ENCODE peak calls at places on chromosome 4, in four cellular contexts. K is CD8-positive, alpha-beta T cell; E is tibial nerve; J is right cardiac atrium. N is an unnamed sample.

GRCh38 chr4:158914178-158914577 is 145.4 kb downstream of the FNIP2 start:
- DNase-seq in K (no peak), J (no peak), E (no peak), N (no peak)

GRCh38 chr4:163273922-163274321 is 58.5 kb downstream of the NPY1R start:
- DNase-seq in J (no peak), K (no peak), E (no peak), N (no peak)

GRCh38 chr4:149426461-149426860 is 389.2 kb downstream of the IQCM start:
- DNase-seq in J (no peak), K (no peak), E (no peak), N (no peak)

GRCh38 chr4:53591372-53591892 is at the start of gene LNX1:
- DNase-seq in K (no peak), J (no peak), E (no peak), N (peak; percentile 80)

GRCh38 chr4:188002751-188003150 is 7.2 kb downstream of the ZFP42 start:
- DNase-seq in E (no peak), K (no peak), J (no peak), N (no peak)

GRCh38 chr4:168643083-168643795 is 146.4 kb downstream of the PALLD start:
- DNase-seq in J (no peak), K (no peak), E (no peak), N (no peak)

GRCh38 chr4:30722092-30722915 is 2.1 kb downstream of the PCDH7 start:
- DNase-seq in K (no peak), E (no peak), J (peak; percentile 42), N (no peak)

GRCh38 chr4:169634975-169635374 is 14.6 kb downstream of the CLCN3 start:
- DNase-seq in J (no peak), K (no peak), E (no peak), N (no peak)

GRCh38 chr4:139207873-139208403 is 30.9 kb upstream of the ELF2 start:
- DNase-seq in J (no peak), K (no peak), E (peak; percentile 7), N (peak; percentile 65)

GRCh38 chr4:6647582-6648230 is 7.2 kb downstream of the MRFAP1 start:
- DNase-seq in J (no peak), E (no peak), K (no peak), N (no peak)

GRCh38 chr4:3436798-3437581 is 4.8 kb upstream of the HGFAC start:
- DNase-seq in K (no peak), E (no peak), J (peak; percentile 58), N (no peak)

GRCh38 chr4:53895137-53895536 is 169.3 kb downstream of the CHIC2 start:
- DNase-seq in K (no peak), J (no peak), E (no peak), N (no peak)

GRCh38 chr4:159341486-159341885 is 238.6 kb downstream of the RAPGEF2 start:
- DNase-seq in J (no peak), E (no peak), K (no peak), N (no peak)

GRCh38 chr4:171966356-171966755 is 153.2 kb downstream of the GALNTL6 start:
- DNase-seq in E (no peak), J (no peak), K (no peak), N (no peak)

GRCh38 chr4:91621446-91621845 is 682.3 kb upstream of the GRID2 start:
- DNase-seq in E (no peak), J (no peak), K (no peak), N (no peak)

GRCh38 chr4:131584587-131584986 is 1564.5 kb upstream of the PCDH10 start:
- DNase-seq in J (no peak), E (no peak), K (no peak), N (no peak)

GRCh38 chr4:66014146-66014765 is 344.0 kb upstream of the EPHA5 start:
- DNase-seq in E (no peak), K (no peak), J (no peak), N (no peak)

GRCh38 chr4:1566838-1567518 is 117.1 kb downstream of the FAM53A start:
- DNase-seq in E (no peak), J (peak; percentile 36), K (no peak), N (peak; percentile 56)

GRCh38 chr4:165668694-165669093 is 204.3 kb upstream of the TLL1 start:
- DNase-seq in J (no peak), K (no peak), E (no peak), N (no peak)

GRCh38 chr4:37908488-37909343 is 17.8 kb downstream of the TBC1D1 start:
- DNase-seq in J (no peak), E (no peak), K (no peak), N (no peak)

GRCh38 chr4:2059726-2060577 is 825 bp downstream of the NAT8L start:
- DNase-seq in J (peak; percentile 51), E (no peak), K (no peak), N (no peak)

GRCh38 chr4:55180980-55181379 is 55.6 kb upstream of the KDR start:
- DNase-seq in K (no peak), J (no peak), E (no peak), N (no peak)

GRCh38 chr4:11724731-11725130 is 296.0 kb upstream of the HS3ST1 start:
- DNase-seq in E (no peak), J (no peak), K (no peak), N (no peak)

GRCh38 chr4:2469192-2469984 is 482 bp downstream of the RNF4 start:
- DNase-seq in J (peak; percentile 75), K (peak; percentile 78), E (peak; percentile 16), N (no peak)

GRCh38 chr4:174420317-174420716 is 102.0 kb downstream of the HPGD start:
- DNase-seq in E (no peak), K (no peak), J (no peak), N (no peak)

GRCh38 chr4:37662861-37663390 is 23.2 kb downstream of the RELL1 start:
- DNase-seq in E (no peak), K (no peak), J (peak; percentile 74), N (no peak)

GRCh38 chr4:30719363-30720020 is 677 bp upstream of the PCDH7 start:
- DNase-seq in J (peak; percentile 60), K (no peak), E (no peak), N (no peak)

GRCh38 chr4:69054578-69055200 is 41.6 kb upstream of the UGT2B7 start:
- DNase-seq in E (no peak), K (no peak), J (no peak), N (no peak)

GRCh38 chr4:125315571-125316390 is 1.0 kb downstream of the FAT4 start:
- DNase-seq in J (peak; percentile 86), E (peak; percentile 14), K (no peak), N (no peak)

GRCh38 chr4:184746532-184746870 is 12.6 kb upstream of the CENPU start:
- DNase-seq in E (peak; percentile 78), K (no peak), J (no peak), N (no peak)

GRCh38 chr4:62344474-62344873 is 1144.3 kb downstream of the ADGRL3 start:
- DNase-seq in K (no peak), E (no peak), J (no peak), N (no peak)

GRCh38 chr4:3196670-3197359 is 52.1 kb upstream of the MSANTD1 start:
- DNase-seq in J (no peak), K (no peak), E (no peak), N (peak; percentile 16)

GRCh38 chr4:7630559-7631287 is 196.0 kb upstream of the PSAPL1 start:
- DNase-seq in E (peak; percentile 54), K (no peak), J (peak; percentile 87), N (no peak)

GRCh38 chr4:112517911-112518310 is 1.9 kb upstream of the NEUROG2 start:
- DNase-seq in J (no peak), K (no peak), E (no peak), N (no peak)

GRCh38 chr4:129783596-129783995 is 687.6 kb downstream of the C4orf33 start:
- DNase-seq in J (no peak), K (no peak), E (no peak), N (no peak)
- H3K4me3 ChIP-seq in J (no peak overlapping the region), K (no peak overlapping the region), E (no peak overlapping the region), N (no peak overlapping the region)

GRCh38 chr4:4658051-4658450 is 116.2 kb upstream of the STX18 start:
- DNase-seq in E (no peak), K (no peak), J (no peak), N (no peak)
- H3K4me3 ChIP-seq in E (no peak overlapping the region), K (no peak overlapping the region), J (no peak overlapping the region), N (no peak overlapping the region)

DNA sequence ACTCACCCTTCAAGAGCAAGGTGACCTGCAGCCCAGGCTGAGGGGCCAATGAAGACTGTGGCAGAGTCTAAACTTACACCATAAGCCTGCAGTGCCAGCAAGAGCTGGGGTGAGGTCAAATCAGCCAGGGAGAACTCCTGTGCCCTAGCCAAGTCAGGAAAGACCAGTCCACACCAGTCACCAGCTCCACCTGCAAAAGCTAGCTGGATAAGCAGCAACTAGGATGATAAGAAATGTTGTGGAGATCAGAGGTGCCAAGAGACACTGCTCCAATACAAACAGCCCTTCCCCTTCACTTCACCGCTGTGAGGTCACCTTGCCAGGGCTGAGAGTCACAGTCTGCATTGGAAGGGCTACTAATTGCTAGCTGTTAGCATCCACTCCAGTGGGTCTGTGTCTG is 31.3 kb downstream of the NIPAL1 start:
- DNase-seq in K (no peak), J (no peak), E (no peak), N (no peak)
- H3K4me3 ChIP-seq in K (no peak overlapping the region), J (no peak overlapping the region), E (no peak overlapping the region), N (no peak overlapping the region)

GRCh38 chr4:15007201-15007600 is 4.9 kb downstream of the CPEB2 start:
- DNase-seq in J (no peak), K (no peak), E (no peak), N (no peak)

GRCh38 chr4:15004701-15005301 is 2.5 kb downstream of the CPEB2 start:
- DNase-seq in J (peak; percentile 95), E (peak; percentile 71), K (peak; percentile 36), N (peak; percentile 91)

GRCh38 chr4:15005474-15006115 is 3.3 kb downstream of the CPEB2 start:
- DNase-seq in K (no peak), E (no peak), J (no peak), N (no peak)

GRCh38 chr4:15003891-15004700 is 1.8 kb downstream of the CPEB2 start:
- DNase-seq in E (peak; percentile 25), K (peak; percentile 58), J (peak; percentile 83), N (peak; percentile 82)

GRCh38 chr4:15006416-15007024 is 4.2 kb downstream of the CPEB2 start:
- DNase-seq in E (no peak), K (no peak), J (no peak), N (no peak)
- H3K4me3 ChIP-seq in E (no peak overlapping the region), K (no peak overlapping the region), J (no peak overlapping the region), N (peak overlapping the region; percentile 100)

GRCh38 chr4:28811025-28811424 is 1909.1 kb upstream of the PCDH7 start:
- DNase-seq in E (no peak), J (no peak), K (no peak), N (no peak)
- H3K4me3 ChIP-seq in E (no peak overlapping the region), J (no peak overlapping the region), K (no peak overlapping the region), N (no peak overlapping the region)

GRCh38 chr4:27010334-27010940 is 149.8 kb downstream of the STIM2 start:
- DNase-seq in E (peak; percentile 52), J (peak; percentile 68), K (peak; percentile 62), N (no peak)

GRCh38 chr4:27008693-27009092 is 148.1 kb downstream of the STIM2 start:
- DNase-seq in K (no peak), J (no peak), E (no peak), N (no peak)

GRCh38 chr4:27007507-27007906 is 146.9 kb downstream of the STIM2 start:
- DNase-seq in E (no peak), J (no peak), K (no peak), N (no peak)

GRCh38 chr4:27011401-27011800 is 150.8 kb downstream of the STIM2 start:
- DNase-seq in K (no peak), J (no peak), E (no peak), N (no peak)

GRCh38 chr4:27009539-27009938 is 148.9 kb downstream of the STIM2 start:
- DNase-seq in E (no peak), K (no peak), J (no peak), N (no peak)
- H3K4me3 ChIP-seq in E (no peak overlapping the region), K (no peak overlapping the region), J (no peak overlapping the region), N (no peak overlapping the region)

GRCh38 chr4:94757192-94758140 is at the start of gene BMPR1B:
- DNase-seq in E (peak; percentile 33), J (peak; percentile 56), K (no peak), N (no peak)
- H3K4me3 ChIP-seq in E (peak within 1 kb of the TSS; percentile 92), J (peak within 1 kb of the TSS; percentile 80), K (no peak within 1 kb of the TSS), N (peak within 1 kb of the TSS; percentile 73)

N was measured in suprapubic skin.